ENCODE peak calls at places on chromosome 9, in four cellular contexts. One of them, this sample, is unnamed.

GRCh38 chr9:116163293-116164055 is 9.9 kb downstream of the PAPPA start:
- DNase-seq in IMR-90: no peak
- DNase-seq in K562: peak; percentile 19
- DNase-seq in A549: no peak
- DNase-seq in this sample: no peak

GRCh38 chr9:87148391-87149237 is 201.3 kb upstream of the GAS1 start:
- DNase-seq in K562: peak; percentile 35
- DNase-seq in A549: no peak
- DNase-seq in IMR-90: peak; percentile 75
- DNase-seq in this sample: no peak

GRCh38 chr9:133974631-133975341 is 17.3 kb downstream of the VAV2 start:
- DNase-seq in K562: no peak
- DNase-seq in IMR-90: no peak
- DNase-seq in A549: no peak
- DNase-seq in this sample: no peak

GRCh38 chr9:84007662-84008061 is 27.1 kb downstream of the RMI1 start:
- DNase-seq in K562: no peak
- DNase-seq in IMR-90: no peak
- DNase-seq in A549: no peak
- DNase-seq in this sample: no peak

GRCh38 chr9:68705636-68706578 is 867 bp downstream of the PIP5K1B start:
- DNase-seq in IMR-90: no peak
- DNase-seq in A549: peak; percentile 4
- DNase-seq in K562: peak; percentile 51
- DNase-seq in this sample: no peak

GRCh38 chr9:97220894-97221477 is 86.5 kb upstream of the CCDC180 start:
- DNase-seq in IMR-90: no peak
- DNase-seq in K562: no peak
- DNase-seq in A549: no peak
- DNase-seq in this sample: no peak

GRCh38 chr9:133403766-133404439 is 13.9 kb downstream of the REXO4 start:
- DNase-seq in IMR-90: no peak
- DNase-seq in K562: peak; percentile 53
- DNase-seq in A549: peak; percentile 52
- DNase-seq in this sample: no peak

GRCh38 chr9:16986441-16987387 is 116.2 kb upstream of the BNC2 start:
- DNase-seq in A549: no peak
- DNase-seq in K562: no peak
- DNase-seq in IMR-90: peak; percentile 80
- DNase-seq in this sample: no peak

GRCh38 chr9:105246656-105247162 is 2.3 kb downstream of the SLC44A1 start:
- DNase-seq in IMR-90: no peak
- DNase-seq in A549: no peak
- DNase-seq in K562: no peak
- DNase-seq in this sample: no peak

GRCh38 chr9:93567271-93567959 is 9.0 kb upstream of the PHF2 start:
- DNase-seq in A549: no peak
- DNase-seq in K562: no peak
- DNase-seq in IMR-90: no peak
- DNase-seq in this sample: no peak

GRCh38 chr9:134484479-134484878 is 157.1 kb upstream of the COL5A1 start:
- DNase-seq in A549: no peak
- DNase-seq in IMR-90: no peak
- DNase-seq in K562: no peak
- DNase-seq in this sample: no peak

GRCh38 chr9:84754896-84755295 is 85.4 kb downstream of the NTRK2 start:
- DNase-seq in K562: no peak
- DNase-seq in A549: no peak
- DNase-seq in IMR-90: no peak
- DNase-seq in this sample: no peak

GRCh38 chr9:99690573-99690972 is 131.1 kb upstream of the NR4A3 start:
- DNase-seq in A549: no peak
- DNase-seq in K562: no peak
- DNase-seq in IMR-90: no peak
- DNase-seq in this sample: no peak

GRCh38 chr9:3181049-3181953 is 337.4 kb upstream of the PUM3 start:
- DNase-seq in A549: peak; percentile 8
- DNase-seq in IMR-90: no peak
- DNase-seq in K562: peak; percentile 7
- DNase-seq in this sample: no peak

GRCh38 chr9:112332977-112333638 is at the start of gene PTBP3:
- DNase-seq in IMR-90: peak; percentile 48
- DNase-seq in A549: peak; percentile 55
- DNase-seq in K562: peak; percentile 83
- DNase-seq in this sample: no peak

GRCh38 chr9:76423216-76424177 is 29.3 kb upstream of the RFK start:
- DNase-seq in K562: no peak
- DNase-seq in A549: no peak
- DNase-seq in IMR-90: no peak
- DNase-seq in this sample: no peak

GRCh38 chr9:95726756-95727155 is 148.7 kb upstream of the ERCC6L2 start:
- DNase-seq in K562: peak; percentile 44
- DNase-seq in IMR-90: peak; percentile 59
- DNase-seq in A549: peak; percentile 36
- DNase-seq in this sample: no peak

GRCh38 chr9:137959641-137960411 is 82.2 kb downstream of the CACNA1B start:
- DNase-seq in A549: no peak
- DNase-seq in K562: no peak
- DNase-seq in IMR-90: no peak
- DNase-seq in this sample: no peak

GRCh38 chr9:116543731-116544400 is 143.2 kb upstream of the TRIM32 start:
- DNase-seq in IMR-90: peak; percentile 78
- DNase-seq in K562: no peak
- DNase-seq in A549: no peak
- DNase-seq in this sample: no peak

GRCh38 chr9:131255731-131256197 is 20.5 kb downstream of the FAM78A start:
- DNase-seq in K562: no peak
- DNase-seq in IMR-90: no peak
- DNase-seq in A549: no peak
- DNase-seq in this sample: no peak

GRCh38 chr9:24073237-24073636 is 247.2 kb upstream of the ELAVL2 start:
- DNase-seq in K562: no peak
- DNase-seq in IMR-90: no peak
- DNase-seq in A549: no peak
- DNase-seq in this sample: no peak

GRCh38 chr9:126070071-126070470 is 256.6 kb upstream of the MVB12B start:
- DNase-seq in A549: no peak
- DNase-seq in IMR-90: no peak
- DNase-seq in K562: no peak
- DNase-seq in this sample: no peak

GRCh38 chr9:3957296-3957695 is 342.6 kb downstream of the GLIS3 start:
- DNase-seq in IMR-90: no peak
- DNase-seq in A549: no peak
- DNase-seq in K562: no peak
- DNase-seq in this sample: no peak

GRCh38 chr9:112881366-112881765 is 9.3 kb downstream of the SLC46A2 start:
- DNase-seq in A549: no peak
- DNase-seq in K562: no peak
- DNase-seq in IMR-90: peak; percentile 81
- DNase-seq in this sample: no peak

GRCh38 chr9:77194423-77194822 is 17.1 kb downstream of the VPS13A start:
- DNase-seq in IMR-90: peak; percentile 37
- DNase-seq in K562: no peak
- DNase-seq in A549: no peak
- DNase-seq in this sample: no peak

GRCh38 chr9:69325409-69326212 is 596 bp downstream of the ENTREP1 start:
- DNase-seq in K562: no peak
- DNase-seq in IMR-90: no peak
- DNase-seq in A549: peak; percentile 14
- DNase-seq in this sample: no peak

GRCh38 chr9:133378408-133378962 is 2.3 kb downstream of the STKLD1 start:
- DNase-seq in IMR-90: no peak
- DNase-seq in A549: no peak
- DNase-seq in K562: no peak
- DNase-seq in this sample: no peak

GRCh38 chr9:13160051-13160450 is 119.4 kb downstream of the MPDZ start:
- DNase-seq in IMR-90: no peak
- DNase-seq in K562: no peak
- DNase-seq in A549: no peak
- DNase-seq in this sample: no peak

GRCh38 chr9:77498891-77499290 is 149.2 kb downstream of the GNA14 start:
- DNase-seq in A549: no peak
- DNase-seq in K562: no peak
- DNase-seq in IMR-90: no peak
- DNase-seq in this sample: no peak

DNA sequence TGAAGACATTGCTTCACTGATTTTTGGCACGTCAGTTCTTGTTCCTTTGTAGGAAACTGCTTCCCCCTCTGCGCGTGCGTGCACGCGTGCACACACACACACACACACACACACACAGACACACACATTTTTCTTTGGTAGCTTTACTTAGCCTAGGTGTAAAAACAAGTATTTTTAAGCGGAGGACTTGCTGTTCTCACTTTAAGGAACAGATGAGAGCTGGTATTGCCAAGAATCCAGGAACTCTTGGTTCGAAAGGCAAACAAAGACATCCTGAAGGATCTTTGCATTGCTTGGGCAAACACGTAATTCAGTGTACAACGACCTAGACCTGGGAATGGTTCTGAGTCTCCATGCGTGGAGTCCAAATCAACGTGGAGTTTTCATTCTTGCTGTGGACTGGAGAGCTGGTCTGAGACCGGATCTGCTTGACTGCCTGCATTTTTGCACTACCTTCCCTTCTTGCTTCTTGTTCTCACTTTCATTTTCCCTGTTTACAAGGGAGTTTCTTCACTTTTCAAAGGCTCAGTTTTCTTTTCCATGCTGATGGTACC is 8.2 kb downstream of the TMEM268 start:
- DNase-seq in K562: no peak
- DNase-seq in A549: no peak
- DNase-seq in IMR-90: no peak
- DNase-seq in this sample: no peak
- TF ChIP-seq ELK1 in K562: no peak
- TF ChIP-seq ELK1 in A549: no peak
- TF ChIP-seq ELK1 in IMR-90: no peak
- TF ChIP-seq ELK1 in this sample: no peak

DNA sequence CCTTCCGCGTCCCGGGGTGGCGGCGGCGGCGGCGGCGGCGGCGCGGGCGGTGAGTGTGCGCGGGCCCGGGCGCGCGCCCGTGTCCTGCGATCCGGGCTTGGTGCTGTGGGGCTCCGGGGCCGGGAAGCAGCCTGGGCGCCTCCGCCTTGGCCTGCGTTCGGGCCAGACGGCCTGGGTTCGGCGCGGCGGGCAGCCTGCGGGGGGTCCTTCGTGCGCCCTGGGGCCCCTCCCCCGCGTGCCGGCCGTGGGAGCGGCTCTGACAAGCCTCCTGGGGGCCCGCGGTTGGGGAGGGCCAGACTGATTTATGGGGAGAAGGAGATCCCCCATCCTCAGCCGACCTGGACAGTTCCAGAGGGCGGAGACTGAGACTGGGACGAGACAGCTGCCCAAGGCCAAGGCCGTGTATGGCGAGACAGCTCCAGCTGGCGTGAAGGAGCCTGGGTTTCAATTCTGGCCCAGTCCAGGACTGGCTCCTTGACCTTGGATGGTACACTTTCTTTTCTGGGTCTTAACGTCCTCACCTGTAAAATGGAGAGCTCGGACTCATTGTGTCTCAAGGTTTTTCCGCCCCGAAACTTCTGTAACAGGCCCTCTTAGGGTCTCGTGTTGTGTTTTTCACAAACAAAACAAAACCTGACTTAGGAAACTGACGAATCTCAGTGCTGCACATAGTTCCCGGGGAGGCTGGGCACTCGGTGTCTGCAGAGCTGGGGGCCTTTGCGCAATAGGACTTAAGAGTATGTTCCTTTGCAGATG is 603 bp downstream of the TMEM268 start:
- DNase-seq in A549: peak; percentile 50
- DNase-seq in K562: peak; percentile 73
- DNase-seq in IMR-90: peak; percentile 58
- DNase-seq in this sample: no peak
- TF ChIP-seq ELK1 in A549: no peak
- TF ChIP-seq ELK1 in K562: no peak
- TF ChIP-seq ELK1 in IMR-90: no peak
- TF ChIP-seq ELK1 in this sample: no peak

GRCh38 chr9:14924821-14925220 is 14.6 kb upstream of the FREM1 start:
- DNase-seq in A549: no peak
- DNase-seq in K562: no peak
- DNase-seq in IMR-90: peak; percentile 28
- DNase-seq in this sample: no peak
- TF ChIP-seq ELK1 in A549: no peak
- TF ChIP-seq ELK1 in K562: no peak
- TF ChIP-seq ELK1 in IMR-90: no peak
- TF ChIP-seq ELK1 in this sample: no peak

GRCh38 chr9:70830618-70831017 is 290.8 kb downstream of the TRPM3 start:
- DNase-seq in A549: no peak
- DNase-seq in K562: no peak
- DNase-seq in IMR-90: no peak
- DNase-seq in this sample: no peak
- TF ChIP-seq ELK1 in A549: no peak
- TF ChIP-seq ELK1 in K562: no peak
- TF ChIP-seq ELK1 in IMR-90: no peak
- TF ChIP-seq ELK1 in this sample: no peak

DNA sequence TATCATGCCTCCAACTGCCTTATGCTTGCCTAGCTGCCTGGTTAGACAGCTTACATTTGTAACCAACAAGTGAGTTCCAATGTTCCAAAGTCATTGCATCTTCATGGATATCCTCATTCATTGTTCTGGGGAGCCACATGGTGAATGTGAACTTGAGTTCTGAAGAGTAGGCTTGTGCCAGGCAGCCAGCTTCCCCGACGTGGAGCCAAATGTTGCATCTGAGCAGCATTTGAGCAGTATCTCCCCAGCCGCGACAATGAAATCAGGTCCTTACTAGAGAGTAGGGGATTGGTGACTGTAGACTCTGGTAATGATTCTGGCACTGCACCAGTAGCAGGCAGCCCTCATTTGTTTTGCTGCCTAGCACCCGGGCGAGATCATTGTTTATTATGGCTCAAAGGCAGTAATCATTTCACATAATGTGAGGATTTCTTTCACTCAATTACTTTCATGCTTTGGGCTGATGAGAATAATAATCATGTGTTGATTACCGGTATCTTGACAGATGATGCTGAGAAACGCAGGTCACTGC is 451.4 kb upstream of the C9orf72 start:
- DNase-seq in A549: no peak
- DNase-seq in IMR-90: no peak
- DNase-seq in K562: no peak
- DNase-seq in this sample: no peak
- TF ChIP-seq ELK1 in A549: no peak
- TF ChIP-seq ELK1 in IMR-90: no peak
- TF ChIP-seq ELK1 in K562: no peak
- TF ChIP-seq ELK1 in this sample: no peak